ENCODE peak calls at places on chromosomes 1 and 21, in eight cellular contexts. X, K, Q, M, I, D, N and S are unnamed samples.

GRCh38 chr21:45326169-45326833 is 38.6 kb upstream of the POFUT2 start:
- DNase-seq in X (no peak), K (no peak), Q (no peak), M (no peak), I (no peak), D (no peak), N (peak), S (no peak)

GRCh38 chr21:39938086-39938611 is 70.9 kb downstream of the PCP4 start:
- DNase-seq in X (no peak), K (peak), Q (no peak), M (no peak), I (no peak), D (no peak), N (no peak), S (no peak)

GRCh38 chr1:18069903-18070302 is 37.7 kb upstream of the IGSF21 start:
- DNase-seq in X (no peak), K (no peak), Q (no peak), M (no peak), I (no peak), D (no peak), N (no peak), S (no peak)

GRCh38 chr1:223504741-223505140 is 111.5 kb downstream of the CCDC185 start:
- DNase-seq in X (no peak), K (peak), Q (peak), M (peak), I (no peak), D (peak), N (peak), S (peak)

GRCh38 chr1:226207048-226207447 is 16.4 kb upstream of the MIXL1 start:
- DNase-seq in X (no peak), K (no peak), Q (no peak), M (no peak), I (no peak), D (no peak), N (no peak), S (no peak)

GRCh38 chr1:209455133-209455532 is 128.4 kb upstream of the CAMK1G start:
- DNase-seq in X (no peak), K (no peak), Q (no peak), M (peak), I (no peak), D (no peak), N (no peak), S (no peak)

GRCh38 chr1:48920741-48921330 is 144.1 kb upstream of the BEND5 start:
- DNase-seq in X (no peak), K (no peak), Q (no peak), M (no peak), I (no peak), D (no peak), N (no peak), S (no peak)

GRCh38 chr1:55989971-55990370 is 589.4 kb downstream of the PLPP3 start:
- DNase-seq in X (no peak), K (no peak), Q (no peak), M (no peak), I (no peak), D (no peak), N (no peak), S (no peak)

GRCh38 chr1:235913311-235913710 is 46.6 kb upstream of the LYST start:
- DNase-seq in X (no peak), K (no peak), Q (peak), M (no peak), I (no peak), D (no peak), N (no peak), S (no peak)

GRCh38 chr1:18711561-18712253 is 81.1 kb downstream of the PAX7 start:
- DNase-seq in X (no peak), K (no peak), Q (no peak), M (no peak), I (no peak), D (no peak), N (no peak), S (no peak)

GRCh38 chr1:218496561-218496960 is 151.4 kb downstream of the TGFB2 start:
- DNase-seq in X (no peak), K (no peak), Q (peak), M (peak), I (no peak), D (no peak), N (peak), S (peak)

GRCh38 chr1:31750858-31751638 is 13.1 kb downstream of the ADGRB2 start:
- DNase-seq in X (no peak), K (no peak), Q (peak), M (peak), I (no peak), D (peak), N (peak), S (peak)

GRCh38 chr1:83999316-83999819 is 436 bp upstream of the TTLL7 start:
- DNase-seq in X (peak), K (peak), Q (peak), M (peak), I (peak), D (peak), N (peak), S (peak)

GRCh38 chr1:38529337-38529860 is 330.2 kb downstream of the RRAGC start:
- DNase-seq in X (no peak), K (no peak), Q (no peak), M (no peak), I (no peak), D (no peak), N (no peak), S (no peak)

GRCh38 chr1:166944186-166944967 is 31.0 kb downstream of the ILDR2 start:
- DNase-seq in X (no peak), K (no peak), Q (peak), M (peak), I (no peak), D (no peak), N (peak), S (peak)

GRCh38 chr1:35497571-35497970 is 59.6 kb downstream of the KIAA0319L start:
- DNase-seq in X (no peak), K (no peak), Q (no peak), M (no peak), I (no peak), D (no peak), N (no peak), S (no peak)

DNA sequence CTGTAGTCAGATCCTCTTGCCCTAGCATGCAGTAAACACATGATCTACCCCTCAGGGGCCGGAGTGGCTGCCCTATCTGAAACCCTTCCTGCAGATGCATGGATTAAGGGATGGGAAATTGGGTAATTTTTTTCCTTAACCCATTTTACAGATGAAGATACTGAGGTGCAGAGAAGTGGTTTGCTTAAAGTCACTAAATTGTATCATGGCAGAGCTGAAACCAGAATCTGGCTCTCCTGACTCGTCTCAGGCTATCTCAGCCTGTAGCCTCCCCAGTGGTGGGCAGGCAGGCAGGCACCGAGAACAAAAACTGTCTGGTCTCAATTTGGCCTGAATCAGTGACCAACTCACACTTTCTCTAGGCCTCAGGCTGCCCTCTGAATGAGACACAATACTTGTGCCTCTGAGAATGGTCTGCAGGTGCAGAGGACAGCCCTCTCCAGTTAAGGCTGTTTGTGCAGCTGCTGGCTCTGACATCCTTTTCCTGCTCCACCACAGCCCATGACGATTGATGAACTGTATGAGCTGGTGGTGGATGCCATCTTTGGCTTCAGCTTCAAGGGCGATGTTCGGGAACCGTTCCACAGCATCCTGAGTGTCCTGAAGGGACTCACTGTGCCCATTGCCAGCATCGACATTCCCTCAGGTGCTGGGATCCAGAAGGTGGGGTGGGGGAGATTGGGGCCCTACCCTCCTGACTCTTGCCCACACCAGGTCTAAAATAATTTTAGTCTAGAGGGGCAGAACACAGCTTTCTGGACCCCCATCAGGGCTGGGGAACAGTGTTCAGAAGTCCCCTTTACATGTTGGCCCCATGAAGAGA is 1.5 kb downstream of the NAXE start:
- DNase-seq in X (no peak), K (no peak), Q (no peak), M (peak), I (no peak), D (no peak), N (no peak), S (no peak)
- H3K4me3 ChIP-seq in X (no peak), K (no peak), Q (no peak), M (no peak), I (no peak), D (no peak), N (no peak), S (no peak)

DNA sequence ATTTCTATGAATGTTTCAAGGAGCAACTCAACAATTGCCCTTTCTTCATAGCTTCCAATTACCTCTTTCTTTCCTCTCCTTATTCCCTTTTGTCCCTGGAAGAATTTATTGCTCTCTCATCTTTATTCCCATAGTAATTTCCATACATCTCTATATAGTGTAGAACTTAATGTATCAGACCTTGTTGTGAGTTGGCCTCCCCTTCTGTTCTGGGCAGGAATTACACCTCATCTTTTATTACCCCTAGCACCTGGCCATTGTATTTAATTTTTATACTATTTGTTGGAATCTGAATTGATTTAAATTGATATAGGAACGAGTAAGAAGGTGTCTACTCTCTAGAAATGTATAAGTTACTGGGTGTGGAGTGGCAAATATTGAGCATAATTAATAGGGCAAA is 114.5 kb downstream of the CACHD1 start:
- DNase-seq in X (no peak), K (no peak), Q (no peak), M (no peak), I (no peak), D (no peak), N (no peak), S (no peak)
- TF ChIP-seq CTCF in X (peak), K (no peak), Q (peak), M (peak), I (peak), D (peak), N (peak), S (peak)

GRCh38 chr1:44029260-44029910 is 1.9 kb downstream of the SLC6A9 start:
- DNase-seq in X (no peak), K (no peak), Q (no peak), M (no peak), I (no peak), D (no peak), N (no peak), S (no peak)

GRCh38 chr1:44031051-44031899 is at the start of gene SLC6A9:
- DNase-seq in X (peak), K (peak), Q (peak), M (peak), I (no peak), D (peak), N (peak), S (peak)

GRCh38 chr1:44031900-44032817 is 897 bp upstream of the SLC6A9 start:
- DNase-seq in X (no peak), K (peak), Q (no peak), M (no peak), I (no peak), D (peak), N (no peak), S (no peak)

GRCh38 chr1:44029911-44030605 is 1.2 kb downstream of the SLC6A9 start:
- DNase-seq in X (peak), K (peak), Q (peak), M (peak), I (peak), D (peak), N (peak), S (peak)

DNA sequence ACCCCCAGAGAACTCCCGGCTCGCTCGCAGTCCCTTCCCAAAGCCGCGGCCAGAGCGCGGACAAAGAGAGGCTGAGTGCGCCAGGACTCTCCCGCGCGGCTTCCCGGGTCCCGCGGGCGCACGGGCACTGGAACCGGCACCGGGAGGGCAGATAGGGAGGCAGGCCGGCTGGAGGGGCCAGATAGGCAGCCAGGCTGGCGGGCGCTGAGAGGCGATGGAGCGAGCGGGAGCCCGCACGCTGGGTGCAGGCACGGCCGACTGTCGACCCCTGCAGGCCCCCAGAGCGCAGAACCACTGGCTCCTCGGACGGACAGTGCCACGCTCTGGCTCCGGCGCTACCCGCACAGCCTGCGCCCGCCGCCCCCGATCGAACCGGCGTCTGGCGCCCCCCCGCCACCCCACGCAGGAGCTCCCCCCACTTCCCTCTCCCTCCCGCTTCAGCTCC is 634 bp downstream of the SLC6A9 start:
- DNase-seq in X (peak), K (peak), Q (peak), M (peak), I (no peak), D (no peak), N (peak), S (no peak)
- H3K4me3 ChIP-seq in X (peak), K (peak), Q (peak), M (peak), I (peak), D (peak), N (peak), S (peak)

GRCh38 chr1:213790565-213790964 is 197.2 kb upstream of the PROX1 start:
- DNase-seq in X (no peak), K (no peak), Q (no peak), M (no peak), I (no peak), D (no peak), N (no peak), S (no peak)
- TF ChIP-seq CTCF in X (no peak), K (no peak), Q (no peak), M (no peak), I (no peak), D (no peak), N (no peak), S (no peak)

GRCh38 chr1:5994713-5995621 is 2.7 kb upstream of the NPHP4 start:
- DNase-seq in X (no peak), K (no peak), Q (no peak), M (no peak), I (no peak), D (peak), N (no peak), S (no peak)
- H3K4me3 ChIP-seq in X (no peak), K (no peak), Q (no peak), M (no peak), I (no peak), D (no peak), N (no peak), S (no peak)

GRCh38 chr21:26845066-26845749 is at the start of gene ADAMTS1:
- DNase-seq in X (peak), K (peak), Q (peak), M (peak), I (peak), D (peak), N (peak), S (peak)

GRCh38 chr21:26842300-26842699 is 2.9 kb downstream of the ADAMTS1 start:
- DNase-seq in X (no peak), K (no peak), Q (no peak), M (peak), I (no peak), D (no peak), N (peak), S (no peak)

GRCh38 chr21:26844258-26845065 is 747 bp downstream of the ADAMTS1 start:
- DNase-seq in X (peak), K (peak), Q (peak), M (peak), I (peak), D (no peak), N (peak), S (no peak)

GRCh38 chr21:26843912-26844257 is 1.3 kb downstream of the ADAMTS1 start:
- DNase-seq in X (peak), K (no peak), Q (peak), M (peak), I (no peak), D (no peak), N (peak), S (peak)

DNA sequence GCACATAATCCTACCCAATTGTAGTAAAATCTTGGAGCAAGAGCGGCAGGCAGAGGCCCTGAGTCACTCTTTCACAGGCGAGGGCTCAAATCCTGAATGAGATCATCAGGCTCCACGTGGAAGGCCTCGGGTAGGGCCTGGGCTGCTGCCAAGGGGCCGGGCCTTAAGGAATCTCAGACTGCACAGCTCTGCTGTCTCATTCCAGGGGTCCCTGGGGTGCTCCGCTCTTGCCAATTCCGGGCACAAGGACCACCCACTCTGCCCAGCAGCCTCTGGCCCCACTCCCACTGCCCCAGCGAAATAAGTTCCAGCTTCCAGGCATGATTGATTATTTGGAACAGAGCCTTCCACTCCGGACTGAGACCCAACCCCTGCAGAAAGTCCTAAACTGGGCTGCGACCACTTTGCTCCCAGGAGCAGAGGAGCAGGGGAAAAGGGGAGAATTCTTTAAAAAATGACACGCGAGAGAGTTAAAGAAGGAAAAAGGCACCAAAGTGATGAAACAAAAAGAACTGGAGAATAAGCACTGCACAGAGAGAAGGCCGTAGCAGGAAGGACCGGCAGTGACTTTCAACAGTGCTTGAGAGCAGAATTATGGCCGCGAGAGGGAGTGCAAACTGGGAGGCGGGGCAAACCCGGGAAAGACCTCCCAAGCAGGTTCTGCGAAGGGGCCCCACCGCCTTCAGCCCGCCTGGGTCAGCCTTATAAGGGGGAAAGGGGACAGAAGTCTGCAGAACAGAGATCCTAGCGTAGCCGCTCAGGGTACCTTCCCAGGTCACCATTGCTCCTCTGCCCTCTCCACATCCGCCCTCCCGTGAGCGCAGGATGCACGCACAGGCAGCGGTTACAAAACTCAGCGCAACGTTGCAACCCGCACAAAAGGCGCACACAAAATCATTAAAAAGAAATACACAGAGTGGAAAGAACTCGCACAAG is 2.0 kb downstream of the ADAMTS1 start:
- DNase-seq in X (peak), K (peak), Q (peak), M (peak), I (peak), D (peak), N (peak), S (peak)
- TF ChIP-seq CTCF in X (peak), K (no peak), Q (peak), M (peak), I (no peak), D (no peak), N (peak), S (peak)

GRCh38 chr1:51649593-51650091 is 32.8 kb downstream of the OSBPL9 start:
- DNase-seq in X (no peak), K (no peak), Q (no peak), M (no peak), I (no peak), D (no peak), N (no peak), S (no peak)

GRCh38 chr1:51644533-51645197 is 27.8 kb downstream of the OSBPL9 start:
- DNase-seq in X (no peak), K (no peak), Q (peak), M (peak), I (no peak), D (peak), N (peak), S (peak)

GRCh38 chr1:51651552-51651942 is 34.7 kb downstream of the OSBPL9 start:
- DNase-seq in X (no peak), K (no peak), Q (no peak), M (no peak), I (no peak), D (no peak), N (no peak), S (no peak)

GRCh38 chr1:51650198-51650597 is 33.3 kb downstream of the OSBPL9 start:
- DNase-seq in X (no peak), K (no peak), Q (no peak), M (no peak), I (no peak), D (no peak), N (no peak), S (no peak)

GRCh38 chr1:51648180-51649109 is 31.6 kb downstream of the OSBPL9 start:
- DNase-seq in X (peak), K (no peak), Q (peak), M (peak), I (no peak), D (peak), N (peak), S (no peak)
- H3K4me3 ChIP-seq in X (no peak), K (no peak), Q (no peak), M (no peak), I (no peak), D (no peak), N (no peak), S (no peak)

GRCh38 chr1:201890223-201890622 is 1.5 kb downstream of the SHISA4 start:
- DNase-seq in X (no peak), K (no peak), Q (no peak), M (no peak), I (no peak), D (no peak), N (no peak), S (no peak)

GRCh38 chr1:201890806-201891450 is 2.2 kb downstream of the SHISA4 start:
- DNase-seq in X (no peak), K (no peak), Q (no peak), M (no peak), I (no peak), D (no peak), N (no peak), S (no peak)

GRCh38 chr1:201891451-201892045 is 2.9 kb downstream of the SHISA4 start:
- DNase-seq in X (no peak), K (no peak), Q (no peak), M (no peak), I (no peak), D (no peak), N (no peak), S (no peak)

GRCh38 chr1:201893431-201893830 is 4.7 kb downstream of the SHISA4 start:
- DNase-seq in X (no peak), K (no peak), Q (no peak), M (no peak), I (no peak), D (no peak), N (no peak), S (no peak)

GRCh38 chr1:201892211-201892610 is 3.5 kb downstream of the SHISA4 start:
- DNase-seq in X (no peak), K (no peak), Q (no peak), M (no peak), I (no peak), D (no peak), N (no peak), S (no peak)
- TF ChIP-seq CTCF in X (no peak), K (no peak), Q (no peak), M (no peak), I (no peak), D (no peak), N (no peak), S (no peak)